ENCODE peak calls at places on chromosomes 12 and 14, in four cellular contexts. E is aorta, W is activated gamma-delta T cell treated with Interleukin-2 at 50 U/mL for 16 hours, B is H7. A is an unnamed sample.

GRCh38 chr12:119406322-119406721 is 71.8 kb downstream of the CCDC60 start:
- DNase-seq in E (no peak), W (no peak), B (no peak), A (no peak)

GRCh38 chr12:101013993-101014392 is 196.0 kb downstream of the SLC5A8 start:
- DNase-seq in E (no peak), W (no peak), B (no peak), A (no peak)

GRCh38 chr14:101912841-101913240 is 51.5 kb upstream of the DYNC1H1 start:
- DNase-seq in E (no peak), W (no peak), B (no peak), A (no peak)

GRCh38 chr12:91914701-91915100 is 230.9 kb downstream of the BTG1 start:
- DNase-seq in E (no peak), W (no peak), B (no peak), A (no peak)

GRCh38 chr12:107529991-107530390 is 155.6 kb upstream of the PWP1 start:
- DNase-seq in E (no peak), W (no peak), B (no peak), A (no peak)

GRCh38 chr14:78758333-78758732 is 588.2 kb downstream of the NRXN3 start:
- DNase-seq in E (no peak), W (no peak), B (peak), A (peak)

GRCh38 chr12:7959278-7960063 is 23.5 kb upstream of the SLC2A3 start:
- DNase-seq in E (no peak), W (peak), B (peak), A (peak)

GRCh38 chr14:24887623-24888304 is 162.2 kb downstream of the STXBP6 start:
- DNase-seq in E (no peak), W (no peak), B (no peak), A (no peak)

GRCh38 chr14:75861161-75861621 is 120.6 kb downstream of the TGFB3 start:
- DNase-seq in E (no peak), W (no peak), B (peak), A (peak)

GRCh38 chr14:77133718-77134338 is 7.8 kb downstream of the ZDHHC22 start:
- DNase-seq in E (no peak), W (peak), B (peak), A (peak)

GRCh38 chr14:26170885-26171284 is 426.9 kb downstream of the NOVA1 start:
- DNase-seq in E (no peak), W (no peak), B (no peak), A (no peak)

GRCh38 chr14:21241218-21241819 is 27.9 kb downstream of the HNRNPC start:
- DNase-seq in E (no peak), W (no peak), B (no peak), A (peak)